ENCODE peak calls at places on chromosomes 7 and 10, in four cellular contexts. G is kidney epithelial cell, V is Panc1, E is left lung. M is an unnamed sample.

GRCh38 chr10:90920986-90921643 is at the start of gene ANKRD1:
- DNase-seq in E (no peak), V (peak; percentile 85), G (peak; percentile 98), M (peak; percentile 82)

GRCh38 chr7:132636581-132636980 is 60.3 kb upstream of the PLXNA4 start:
- DNase-seq in E (no peak), V (no peak), G (no peak), M (no peak)

GRCh38 chr10:1230592-1231275 is 174.5 kb downstream of the WDR37 start:
- DNase-seq in G (no peak), E (no peak), V (no peak), M (no peak)

GRCh38 chr7:128835231-128835751 is 5.1 kb downstream of the FLNC start:
- DNase-seq in V (no peak), E (peak; percentile 53), G (no peak), M (no peak)

GRCh38 chr7:8637322-8637721 is 203.9 kb downstream of the NXPH1 start:
- DNase-seq in E (no peak), V (no peak), G (no peak), M (no peak)

GRCh38 chr7:154304231-154304630 is 252.0 kb downstream of the DPP6 start:
- DNase-seq in V (no peak), E (no peak), G (no peak), M (no peak)

GRCh38 chr7:3955751-3956696 is 655.0 kb downstream of the SDK1 start:
- DNase-seq in G (peak; percentile 86), V (no peak), E (no peak), M (no peak)

GRCh38 chr10:112282086-112282485 is 1.1 kb upstream of the TECTB start:
- DNase-seq in E (no peak), G (no peak), V (no peak), M (no peak)

GRCh38 chr7:45968312-45968711 is 47.2 kb upstream of the IGFBP3 start:
- DNase-seq in G (no peak), E (no peak), V (no peak), M (no peak)

GRCh38 chr7:45968856-45969536 is 47.9 kb upstream of the IGFBP3 start:
- DNase-seq in G (no peak), E (no peak), V (no peak), M (no peak)

GRCh38 chr7:45969940-45970339 is 48.9 kb upstream of the IGFBP3 start:
- DNase-seq in V (no peak), G (no peak), E (no peak), M (no peak)

GRCh38 chr7:45970454-45970853 is 49.4 kb upstream of the IGFBP3 start:
- DNase-seq in V (no peak), G (no peak), E (no peak), M (no peak)

GRCh38 chr7:45967591-45968157 is 46.6 kb upstream of the IGFBP3 start:
- DNase-seq in G (no peak), V (no peak), E (no peak), M (no peak)
- TF ChIP-seq CTCF in G (no peak), V (no peak), E (no peak), M (no peak)

GRCh38 chr7:130441408-130441854 is 615 bp upstream of the CEP41 start:
- DNase-seq in G (no peak), V (no peak), E (no peak), M (no peak)
- H3K4me3 ChIP-seq in G (peak overlapping the region; percentile 22), V (peak overlapping the region; percentile 81), E (peak overlapping the region; percentile 69), M (peak overlapping the region; percentile 84)

GRCh38 chr10:37754538-37755323 is 102.7 kb downstream of the ZNF248 start:
- DNase-seq in E (no peak), G (no peak), V (peak; percentile 2), M (no peak)
- TF ChIP-seq CTCF in E (peak; percentile 30), G (no peak), V (peak; percentile 76), M (no peak)

GRCh38 chr7:121328508-121329459 is at the start of gene WNT16:
- DNase-seq in V (no peak), E (peak; percentile 73), G (no peak), M (no peak)

GRCh38 chr7:121327671-121328070 is 1.1 kb upstream of the WNT16 start:
- DNase-seq in V (no peak), G (no peak), E (no peak), M (no peak)

GRCh38 chr7:121331048-121331447 is 2.2 kb downstream of the WNT16 start:
- DNase-seq in E (no peak), G (no peak), V (no peak), M (no peak)

GRCh38 chr7:121330053-121330833 is 1.4 kb downstream of the WNT16 start:
- DNase-seq in G (no peak), V (no peak), E (peak; percentile 68), M (no peak)

GRCh38 chr7:121329460-121330052 is 756 bp downstream of the WNT16 start:
- DNase-seq in V (no peak), G (no peak), E (peak; percentile 73), M (no peak)
- H3K4me3 ChIP-seq in V (peak overlapping the region; percentile 54), G (peak overlapping the region; percentile 45), E (peak overlapping the region; percentile 4), M (peak overlapping the region; percentile 57)

GRCh38 chr7:140080919-140081318 is 18.2 kb upstream of the PARP12 start:
- DNase-seq in G (no peak), V (no peak), E (no peak), M (no peak)

GRCh38 chr7:140082770-140083169 is 20.0 kb upstream of the PARP12 start:
- DNase-seq in E (no peak), G (no peak), V (no peak), M (no peak)

GRCh38 chr7:140081774-140082425 is 19.1 kb upstream of the PARP12 start:
- DNase-seq in G (no peak), V (no peak), E (no peak), M (no peak)

GRCh38 chr7:140078392-140078791 is 15.6 kb upstream of the PARP12 start:
- DNase-seq in V (no peak), E (no peak), G (no peak), M (no peak)

DNA sequence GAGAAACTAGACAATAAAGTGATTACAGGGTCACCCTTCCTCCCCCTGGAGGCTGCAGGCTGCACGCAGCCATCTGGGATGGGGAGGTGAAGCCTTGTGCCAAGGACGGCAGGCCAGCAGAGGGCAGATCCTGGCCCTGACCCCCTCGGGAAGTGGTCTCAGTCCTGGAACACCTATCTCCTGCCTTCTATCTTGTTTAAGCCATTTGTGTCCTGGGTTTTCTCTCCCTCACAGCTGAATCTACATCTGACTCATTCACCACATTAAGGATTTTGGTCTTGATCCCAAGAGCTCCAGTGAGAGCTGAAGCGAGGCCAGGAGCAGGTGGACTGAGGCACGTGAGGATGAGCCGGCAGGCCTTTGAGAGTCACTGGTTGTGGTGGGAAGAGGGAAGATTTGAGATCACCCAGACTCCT is 16.4 kb upstream of the PARP12 start:
- DNase-seq in V (no peak), G (peak; percentile 42), E (no peak), M (peak; percentile 10)
- TF ChIP-seq CTCF in V (peak; percentile 62), G (peak; percentile 38), E (no peak), M (no peak)

GRCh38 chr7:27179503-27180430 is 5.3 kb downstream of the HOXA11 start:
- DNase-seq in V (no peak), E (peak; percentile 90), G (peak; percentile 54), M (no peak)
- H3K4me3 ChIP-seq in V (peak overlapping the region; percentile 52), E (no peak overlapping the region), G (peak overlapping the region; percentile 72), M (peak overlapping the region; percentile 75)

DNA sequence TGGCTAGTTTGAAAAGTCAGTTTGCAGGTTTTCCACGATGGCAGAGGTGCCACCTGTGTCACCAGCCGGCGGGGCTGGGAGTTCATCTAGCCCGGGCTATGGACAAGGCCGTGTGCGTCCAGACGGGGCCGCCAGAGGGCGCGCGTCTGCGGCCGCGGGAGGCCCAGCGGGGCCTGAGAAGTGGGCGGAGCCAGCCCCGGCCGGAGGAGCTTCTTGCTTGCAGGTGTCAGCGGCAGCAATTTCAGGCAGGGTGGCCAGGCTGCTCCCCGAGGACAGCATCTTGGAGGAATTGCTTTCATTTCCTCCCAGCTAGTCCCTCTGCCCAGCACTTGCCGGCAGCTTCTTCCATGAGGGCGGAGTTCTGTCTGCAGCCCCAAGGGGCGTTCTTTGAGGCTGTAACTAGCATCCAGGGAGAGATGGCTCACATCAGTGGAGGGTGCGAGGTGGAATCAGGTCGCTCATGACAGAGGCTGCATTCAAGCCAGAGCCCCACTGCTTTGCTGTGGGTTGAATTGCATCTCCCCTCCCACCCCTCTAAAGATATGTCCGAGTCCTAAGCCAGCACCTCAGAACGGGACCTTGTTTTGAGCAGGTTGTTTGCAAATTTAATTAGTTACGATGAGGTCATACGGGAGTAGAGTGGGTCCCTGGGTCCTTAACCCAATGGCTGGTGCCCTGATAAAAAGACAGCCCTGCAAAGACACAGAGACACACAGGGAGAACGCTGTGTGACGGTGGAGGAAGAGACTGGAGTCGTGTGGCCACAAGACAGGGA is 85.9 kb upstream of the MKI67 start:
- DNase-seq in E (peak; percentile 99), V (no peak), G (peak; percentile 44), M (no peak)
- TF ChIP-seq CTCF in E (peak; percentile 95), V (peak; percentile 100), G (peak; percentile 82), M (peak; percentile 92)

DNA sequence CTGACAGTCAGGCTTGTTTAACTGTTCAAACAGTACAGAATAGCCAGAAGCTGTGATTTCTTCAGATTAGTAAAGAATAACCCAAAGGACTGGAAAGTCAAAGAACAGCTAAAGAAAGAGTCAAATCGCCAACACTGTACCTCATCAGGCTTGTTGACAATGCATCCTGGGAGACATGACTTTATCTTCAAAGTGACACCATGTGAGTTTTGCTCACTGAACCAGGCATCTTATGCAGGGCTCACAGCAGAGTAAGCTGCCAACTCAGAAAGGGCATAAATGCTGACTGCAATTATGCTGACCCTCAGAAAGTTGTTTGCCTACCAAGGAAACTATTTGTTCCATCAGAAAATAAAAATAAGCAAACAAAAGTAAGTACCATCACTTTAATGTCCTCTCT is 96.4 kb downstream of the MAGI2 start:
- DNase-seq in E (no peak), G (no peak), V (no peak), M (no peak)
- H3K4me3 ChIP-seq in E (no peak overlapping the region), G (no peak overlapping the region), V (no peak overlapping the region), M (no peak overlapping the region)